ENCODE peak calls at places on chromosome 5, in seven cellular contexts. A is SK-N-SH, S is CD14-positive monocyte, B is breast epithelium, T is PC-9, L is transverse colon, V is cardiac fibroblast. U is an unnamed sample.

GRCh38 chr5:6745706-6746217 is 32.5 kb downstream of the TENT4A start:
- DNase-seq in A (peak; percentile 71), S (no peak), B (no peak), T (no peak), L (peak; percentile 7), V (peak; percentile 84), U (no peak)

GRCh38 chr5:142015781-142016533 is 3.1 kb upstream of the GNPDA1 start:
- DNase-seq in A (no peak), S (peak; percentile 69), B (no peak), T (no peak), L (no peak), V (peak; percentile 76), U (no peak)

GRCh38 chr5:50846261-50846660 is 179.8 kb downstream of the PARP8 start:
- DNase-seq in A (no peak), S (no peak), B (no peak), T (no peak), L (no peak), V (no peak), U (no peak)

GRCh38 chr5:31952034-31952433 is 222.1 kb downstream of the GOLPH3 start:
- DNase-seq in A (no peak), S (no peak), B (no peak), T (no peak), L (no peak), V (no peak), U (no peak)

GRCh38 chr5:124511791-124512190 is 234.6 kb downstream of the ZNF608 start:
- DNase-seq in A (no peak), S (no peak), B (no peak), T (no peak), L (no peak), V (no peak), U (no peak)

GRCh38 chr5:153504726-153505125 is 14.3 kb downstream of the GRIA1 start:
- DNase-seq in A (no peak), S (no peak), B (no peak), T (no peak), L (no peak), V (no peak), U (no peak)

GRCh38 chr5:172816887-172817418 is 17.1 kb upstream of the ERGIC1 start:
- DNase-seq in A (no peak), S (no peak), B (no peak), T (no peak), L (no peak), V (peak; percentile 86), U (no peak)

GRCh38 chr5:96257904-96258303 is 175.1 kb downstream of the PCSK1 start:
- DNase-seq in A (no peak), S (no peak), B (no peak), T (no peak), L (no peak), V (peak; percentile 89), U (no peak)

GRCh38 chr5:44389410-44389879 is at the start of gene FGF10:
- DNase-seq in A (peak; percentile 19), S (no peak), B (peak; percentile 51), T (no peak), L (peak; percentile 8), V (no peak), U (peak; percentile 74)

GRCh38 chr5:78538240-78538850 is 110.2 kb downstream of the LHFPL2 start:
- DNase-seq in A (no peak), S (no peak), B (no peak), T (no peak), L (no peak), V (no peak), U (no peak)

GRCh38 chr5:59066367-59067163 is 483.7 kb downstream of the RAB3C start:
- DNase-seq in A (no peak), S (no peak), B (no peak), T (no peak), L (no peak), V (peak; percentile 90), U (no peak)

GRCh38 chr5:113266913-113267227 is 167.9 kb downstream of the TSSK1B start:
- DNase-seq in A (no peak), S (no peak), B (no peak), T (no peak), L (no peak), V (no peak), U (no peak)

GRCh38 chr5:39584921-39585320 is 160.1 kb upstream of the DAB2 start:
- DNase-seq in A (no peak), S (no peak), B (no peak), T (no peak), L (no peak), V (peak; percentile 52), U (no peak)

GRCh38 chr5:4970171-4970570 is 170.0 kb upstream of the ADAMTS16 start:
- DNase-seq in A (no peak), S (no peak), B (no peak), T (no peak), L (no peak), V (no peak), U (no peak)
- TF ChIP-seq CTCF in A (no peak), S (no peak), B (no peak), T (no peak), L (no peak), V (no peak), U (no peak)

GRCh38 chr5:150588495-150588890 is 52.0 kb upstream of the SYNPO start:
- DNase-seq in A (no peak), S (no peak), B (no peak), T (no peak), L (peak; percentile 61), V (no peak), U (no peak)

GRCh38 chr5:150587830-150588494 is 52.5 kb upstream of the SYNPO start:
- DNase-seq in A (no peak), S (no peak), B (no peak), T (no peak), L (no peak), V (peak; percentile 47), U (no peak)

GRCh38 chr5:150590979-150591411 is 49.5 kb upstream of the SYNPO start:
- DNase-seq in A (peak; percentile 69), S (no peak), B (no peak), T (no peak), L (no peak), V (no peak), U (peak; percentile 80)

GRCh38 chr5:150587016-150587415 is 53.4 kb upstream of the SYNPO start:
- DNase-seq in A (no peak), S (no peak), B (no peak), T (no peak), L (no peak), V (no peak), U (no peak)

DNA sequence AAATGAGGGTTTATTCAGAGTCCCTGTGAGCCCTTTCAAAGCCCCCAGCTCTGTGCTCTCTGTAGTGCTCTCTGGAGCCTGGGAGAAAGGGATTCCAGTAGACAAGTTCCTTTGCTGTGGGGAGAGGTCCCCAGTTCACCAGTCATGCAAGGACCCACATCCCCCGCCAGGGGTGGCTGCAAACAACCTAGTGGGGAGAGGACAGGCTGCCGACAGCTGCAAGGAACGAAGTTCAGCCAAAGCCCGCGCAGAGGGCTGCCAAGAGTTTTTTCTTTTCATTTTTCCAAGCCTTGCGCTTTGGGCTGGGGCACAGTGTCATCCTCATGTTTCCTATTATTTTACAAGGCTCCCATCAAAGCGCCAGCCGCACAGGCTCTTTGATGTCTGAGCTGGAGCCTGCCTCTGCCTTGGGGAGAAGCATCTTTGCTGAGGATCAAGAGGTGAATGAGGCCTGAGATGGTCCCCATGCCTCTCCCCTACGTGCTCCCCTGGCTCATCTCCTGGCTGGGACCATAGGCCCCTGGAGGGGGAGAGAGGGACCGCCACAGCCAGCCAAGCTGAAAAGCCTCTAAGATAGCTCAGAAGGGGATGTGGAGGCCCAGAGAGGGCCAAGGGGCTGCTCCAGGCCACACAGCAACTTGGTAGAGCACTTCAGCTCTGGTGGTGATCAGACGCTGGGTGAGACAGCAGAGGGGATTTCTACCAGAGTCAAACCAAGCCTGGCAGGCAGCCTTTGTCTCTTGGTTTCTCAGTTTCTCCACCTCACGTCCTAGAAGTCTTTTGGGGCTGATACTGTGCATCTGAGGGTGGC is 50.5 kb upstream of the SYNPO start:
- DNase-seq in A (peak; percentile 58), S (no peak), B (no peak), T (no peak), L (peak; percentile 60), V (peak; percentile 51), U (no peak)
- TF ChIP-seq CTCF in A (peak; percentile 54), S (no peak), B (peak; percentile 67), T (no peak), L (peak; percentile 65), V (peak; percentile 65), U (peak; percentile 30)

GRCh38 chr5:159216454-159216853 is 7.1 kb upstream of the RNF145 start:
- DNase-seq in A (no peak), S (no peak), B (no peak), T (no peak), L (no peak), V (no peak), U (no peak)

GRCh38 chr5:159214486-159215271 is 5.3 kb upstream of the RNF145 start:
- DNase-seq in A (no peak), S (no peak), B (no peak), T (no peak), L (no peak), V (no peak), U (no peak)

GRCh38 chr5:159217236-159217635 is 7.9 kb upstream of the RNF145 start:
- DNase-seq in A (no peak), S (no peak), B (no peak), T (no peak), L (no peak), V (no peak), U (no peak)

GRCh38 chr5:159218595-159219023 is 9.3 kb upstream of the RNF145 start:
- DNase-seq in A (no peak), S (no peak), B (no peak), T (no peak), L (no peak), V (peak; percentile 36), U (no peak)

DNA sequence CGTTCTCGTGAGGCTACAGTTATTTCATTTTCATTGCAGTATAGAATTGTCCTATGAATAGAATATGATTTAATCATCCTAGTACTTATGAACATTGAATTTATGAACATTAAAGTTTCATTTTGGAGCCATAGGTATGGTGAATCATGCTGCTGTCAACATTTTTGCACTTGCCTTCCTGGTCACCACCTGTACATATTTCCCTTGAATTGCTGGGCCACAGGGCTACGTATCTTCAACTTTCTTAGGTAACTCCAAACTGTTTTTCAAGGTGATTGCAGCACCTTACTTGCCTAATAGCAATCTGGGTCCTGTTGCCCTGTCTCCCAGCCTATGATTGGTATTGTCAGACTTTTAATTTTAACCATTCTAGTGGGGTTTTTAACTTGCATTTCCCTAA is 6.5 kb upstream of the RNF145 start:
- DNase-seq in A (no peak), S (no peak), B (no peak), T (no peak), L (no peak), V (no peak), U (no peak)
- TF ChIP-seq CTCF in A (no peak), S (no peak), B (no peak), T (no peak), L (no peak), V (no peak), U (no peak)

DNA sequence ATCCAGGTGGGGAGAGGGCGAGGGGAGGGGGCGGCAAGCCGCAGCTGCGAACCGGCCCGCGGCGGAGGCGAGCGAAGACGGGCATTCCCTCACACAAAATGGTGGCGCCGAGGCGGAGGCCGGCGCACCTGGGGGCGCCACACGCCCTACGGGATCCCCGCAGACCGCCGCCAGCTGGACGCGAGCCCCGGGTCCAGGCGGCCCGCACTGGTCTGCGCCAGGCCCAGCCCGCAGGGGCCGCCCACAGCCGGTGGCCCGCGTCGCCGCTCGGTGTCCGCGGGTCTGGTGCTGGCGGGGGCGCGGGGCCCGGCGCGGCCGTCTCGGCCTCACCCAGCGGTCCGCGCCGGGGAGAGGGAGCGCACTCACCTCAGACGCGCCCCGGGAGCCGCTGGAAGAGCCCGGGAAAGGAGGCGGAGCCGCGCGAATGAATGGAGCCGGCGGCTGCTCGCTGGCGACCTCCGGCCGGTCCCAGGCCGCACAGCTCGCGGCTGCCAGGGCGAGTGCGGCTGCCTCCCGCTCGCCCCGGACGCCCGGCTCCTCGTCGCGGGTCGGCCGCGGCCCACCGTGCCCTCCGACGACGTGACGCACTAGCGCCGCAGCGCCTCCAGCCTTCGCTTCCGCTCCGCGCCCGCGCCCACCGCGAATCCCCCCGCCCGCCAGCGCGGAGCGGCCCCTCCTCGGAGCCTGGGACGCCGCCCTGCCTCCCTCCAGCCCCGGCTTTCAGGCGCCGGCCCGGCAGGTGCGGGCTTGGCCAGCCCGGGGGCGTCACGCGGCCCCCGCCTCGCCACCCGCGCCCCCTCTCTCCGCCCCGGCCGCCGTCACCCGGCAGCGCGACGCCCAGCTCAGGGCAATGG is at the start of gene FAM169A:
- DNase-seq in A (peak; percentile 87), S (peak; percentile 47), B (no peak), T (peak; percentile 68), L (peak; percentile 51), V (peak; percentile 6), U (peak; percentile 68)
- TF ChIP-seq CTCF in A (no peak), S (no peak), B (no peak), T (no peak), L (no peak), V (no peak), U (no peak)